ENCODE peak calls at places on chromosomes 16 and 17, in four cellular contexts. One of them, this sample, is unnamed.

GRCh38 chr17:74442670-74443515 is 11.0 kb downstream of the GPRC5C start:
- DNase-seq in GM23338: peak
- DNase-seq in stimulated activated CD4-positive, alpha-beta T cell treated with anti-CD3 and anti-CD28 coated beads, Interleukin-15, amount 100 ng/mL, for 48 hours: no peak
- DNase-seq in activated T-cell treated with anti-CD3 and anti-CD28 coated beads, Interleukin-2, amount 50 U/mL, for 4 hours: no peak
- DNase-seq in this sample: peak

GRCh38 chr17:36849871-36850348 is 87.4 kb upstream of the LHX1 start:
- DNase-seq in activated T-cell treated with anti-CD3 and anti-CD28 coated beads, Interleukin-2, amount 50 U/mL, for 4 hours: no peak
- DNase-seq in stimulated activated CD4-positive, alpha-beta T cell treated with anti-CD3 and anti-CD28 coated beads, Interleukin-15, amount 100 ng/mL, for 48 hours: peak
- DNase-seq in GM23338: no peak
- DNase-seq in this sample: peak

GRCh38 chr16:87098361-87098760 is 218.8 kb downstream of the C16orf95 start:
- DNase-seq in stimulated activated CD4-positive, alpha-beta T cell treated with anti-CD3 and anti-CD28 coated beads, Interleukin-15, amount 100 ng/mL, for 48 hours: no peak
- DNase-seq in activated T-cell treated with anti-CD3 and anti-CD28 coated beads, Interleukin-2, amount 50 U/mL, for 4 hours: no peak
- DNase-seq in GM23338: no peak
- DNase-seq in this sample: no peak

GRCh38 chr17:57442914-57443571 is 186.7 kb downstream of the MSI2 start:
- DNase-seq in stimulated activated CD4-positive, alpha-beta T cell treated with anti-CD3 and anti-CD28 coated beads, Interleukin-15, amount 100 ng/mL, for 48 hours: peak
- DNase-seq in GM23338: no peak
- DNase-seq in activated T-cell treated with anti-CD3 and anti-CD28 coated beads, Interleukin-2, amount 50 U/mL, for 4 hours: peak
- DNase-seq in this sample: no peak

GRCh38 chr16:51429041-51429440 is 278.0 kb upstream of the SALL1 start:
- DNase-seq in activated T-cell treated with anti-CD3 and anti-CD28 coated beads, Interleukin-2, amount 50 U/mL, for 4 hours: no peak
- DNase-seq in stimulated activated CD4-positive, alpha-beta T cell treated with anti-CD3 and anti-CD28 coated beads, Interleukin-15, amount 100 ng/mL, for 48 hours: no peak
- DNase-seq in GM23338: no peak
- DNase-seq in this sample: no peak

GRCh38 chr17:57599271-57600045 is 145.6 kb downstream of the CCDC182 start:
- DNase-seq in stimulated activated CD4-positive, alpha-beta T cell treated with anti-CD3 and anti-CD28 coated beads, Interleukin-15, amount 100 ng/mL, for 48 hours: no peak
- DNase-seq in GM23338: no peak
- DNase-seq in activated T-cell treated with anti-CD3 and anti-CD28 coated beads, Interleukin-2, amount 50 U/mL, for 4 hours: no peak
- DNase-seq in this sample: peak

GRCh38 chr16:74216319-74216718 is 80.3 kb upstream of the PSMD7 start:
- DNase-seq in GM23338: no peak
- DNase-seq in activated T-cell treated with anti-CD3 and anti-CD28 coated beads, Interleukin-2, amount 50 U/mL, for 4 hours: no peak
- DNase-seq in stimulated activated CD4-positive, alpha-beta T cell treated with anti-CD3 and anti-CD28 coated beads, Interleukin-15, amount 100 ng/mL, for 48 hours: no peak
- DNase-seq in this sample: no peak

GRCh38 chr16:35510701-35511100 is 2051.3 kb downstream of the TP53TG3F start:
- DNase-seq in GM23338: no peak
- DNase-seq in activated T-cell treated with anti-CD3 and anti-CD28 coated beads, Interleukin-2, amount 50 U/mL, for 4 hours: no peak
- DNase-seq in stimulated activated CD4-positive, alpha-beta T cell treated with anti-CD3 and anti-CD28 coated beads, Interleukin-15, amount 100 ng/mL, for 48 hours: no peak
- DNase-seq in this sample: no peak

GRCh38 chr16:70582280-70582978 is 58.8 kb downstream of the SF3B3 start:
- DNase-seq in GM23338: peak
- DNase-seq in activated T-cell treated with anti-CD3 and anti-CD28 coated beads, Interleukin-2, amount 50 U/mL, for 4 hours: no peak
- DNase-seq in stimulated activated CD4-positive, alpha-beta T cell treated with anti-CD3 and anti-CD28 coated beads, Interleukin-15, amount 100 ng/mL, for 48 hours: no peak
- DNase-seq in this sample: peak

GRCh38 chr17:45675012-45675411 is 109.1 kb upstream of the CRHR1 start:
- DNase-seq in activated T-cell treated with anti-CD3 and anti-CD28 coated beads, Interleukin-2, amount 50 U/mL, for 4 hours: no peak
- DNase-seq in GM23338: no peak
- DNase-seq in stimulated activated CD4-positive, alpha-beta T cell treated with anti-CD3 and anti-CD28 coated beads, Interleukin-15, amount 100 ng/mL, for 48 hours: no peak
- DNase-seq in this sample: no peak

GRCh38 chr17:7885357-7886226 is 3.0 kb upstream of the CHD3 start:
- DNase-seq in GM23338: peak
- DNase-seq in activated T-cell treated with anti-CD3 and anti-CD28 coated beads, Interleukin-2, amount 50 U/mL, for 4 hours: peak
- DNase-seq in stimulated activated CD4-positive, alpha-beta T cell treated with anti-CD3 and anti-CD28 coated beads, Interleukin-15, amount 100 ng/mL, for 48 hours: peak
- DNase-seq in this sample: peak

GRCh38 chr17:66107731-66108130 is 84.2 kb downstream of the CEP112 start:
- DNase-seq in stimulated activated CD4-positive, alpha-beta T cell treated with anti-CD3 and anti-CD28 coated beads, Interleukin-15, amount 100 ng/mL, for 48 hours: no peak
- DNase-seq in GM23338: no peak
- DNase-seq in activated T-cell treated with anti-CD3 and anti-CD28 coated beads, Interleukin-2, amount 50 U/mL, for 4 hours: no peak
- DNase-seq in this sample: no peak

GRCh38 chr17:57604771-57605733 is 140.0 kb downstream of the CCDC182 start:
- DNase-seq in GM23338: peak
- DNase-seq in activated T-cell treated with anti-CD3 and anti-CD28 coated beads, Interleukin-2, amount 50 U/mL, for 4 hours: no peak
- DNase-seq in stimulated activated CD4-positive, alpha-beta T cell treated with anti-CD3 and anti-CD28 coated beads, Interleukin-15, amount 100 ng/mL, for 48 hours: no peak
- DNase-seq in this sample: peak

GRCh38 chr16:67296422-67296821 is 17.1 kb downstream of the PLEKHG4 start:
- DNase-seq in GM23338: no peak
- DNase-seq in stimulated activated CD4-positive, alpha-beta T cell treated with anti-CD3 and anti-CD28 coated beads, Interleukin-15, amount 100 ng/mL, for 48 hours: no peak
- DNase-seq in activated T-cell treated with anti-CD3 and anti-CD28 coated beads, Interleukin-2, amount 50 U/mL, for 4 hours: no peak
- DNase-seq in this sample: no peak

This sample was measured in OCI-M1.